ENCODE peak calls at places on chromosomes 4 and X, in nine cellular contexts. Q is heart right ventricle, K is B cell, A is tibial nerve, V is bronchial epithelial cell, D is GM13977, C is endothelial cell, Z is H9, O is fibroblast of lung. L is an unnamed sample.

GRCh38 chrX:41823402-41823801 is 99.4 kb downstream of the GPR82 start:
- DNase-seq in O (peak; percentile 15), Z (no peak), A (no peak), Q (no peak), V (no peak), D (no peak), C (no peak), K (no peak), L (no peak)

GRCh38 chr4:95151255-95151654 is 393.5 kb downstream of the BMPR1B start:
- DNase-seq in V (no peak), K (no peak), O (no peak), Q (no peak), Z (no peak), D (no peak), C (no peak), A (no peak), L (no peak)

GRCh38 chr4:172998527-172999469 is 169.8 kb upstream of the GALNT7 start:
- DNase-seq in C (no peak), D (no peak), Z (no peak), V (peak; percentile 90), O (peak; percentile 78), K (no peak), Q (no peak), A (no peak), L (no peak)

GRCh38 chr4:53346920-53347852 is 18.7 kb downstream of the SCFD2 start:
- DNase-seq in K (no peak), Z (no peak), V (peak; percentile 82), A (no peak), D (no peak), C (no peak), O (peak; percentile 21), Q (no peak), L (no peak)

GRCh38 chrX:112211459-112211858 is 128.9 kb upstream of the TRPC5 start:
- DNase-seq in D (no peak), K (no peak), Q (no peak), C (no peak), V (peak; percentile 1), A (no peak), O (no peak), Z (no peak), L (no peak)

GRCh38 chr4:152197211-152197610 is 338.7 kb downstream of the FBXW7 start:
- DNase-seq in C (no peak), O (no peak), Q (no peak), K (no peak), A (no peak), Z (no peak), D (no peak), V (no peak), L (no peak)

GRCh38 chrX:37380920-37381319 is 31.8 kb downstream of the PRRG1 start:
- DNase-seq in K (no peak), C (no peak), V (peak; percentile 76), Z (no peak), A (no peak), Q (no peak), O (peak; percentile 77), D (no peak), L (no peak)

GRCh38 chr4:83866821-83867220 is 330.9 kb downstream of the GPAT3 start:
- DNase-seq in A (no peak), K (no peak), Q (no peak), C (peak; percentile 4), V (peak; percentile 63), Z (no peak), O (no peak), D (no peak), L (no peak)

GRCh38 chr4:112119358-112119783 is 25.9 kb upstream of the FAM241A start:
- DNase-seq in O (no peak), K (no peak), A (no peak), C (no peak), D (peak; percentile 59), Z (no peak), Q (no peak), V (no peak), L (no peak)

GRCh38 chrX:10045327-10046000 is 78.3 kb downstream of the CLDN34 start:
- DNase-seq in Q (peak; percentile 45), A (no peak), V (no peak), K (no peak), O (peak; percentile 12), Z (no peak), D (no peak), C (no peak), L (no peak)

GRCh38 chr4:58093352-58093751 is 983.2 kb upstream of the IGFBP7 start:
- DNase-seq in A (no peak), C (no peak), O (no peak), V (no peak), Z (peak; percentile 30), Q (no peak), D (no peak), K (no peak), L (no peak)

GRCh38 chrX:74449322-74449936 is 28.1 kb downstream of the SLC16A2 start:
- DNase-seq in A (no peak), C (no peak), D (no peak), Q (no peak), V (peak; percentile 63), K (no peak), O (no peak), Z (no peak), L (no peak)

GRCh38 chr4:140255919-140256318 is 101.9 kb upstream of the MAML3 start:
- DNase-seq in Q (no peak), C (no peak), D (no peak), V (no peak), A (no peak), Z (no peak), O (no peak), K (no peak), L (no peak)

GRCh38 chr4:159075531-159075932 is 27.3 kb upstream of the RAPGEF2 start:
- DNase-seq in V (no peak), A (no peak), Q (no peak), D (no peak), K (no peak), C (no peak), Z (no peak), O (no peak), L (no peak)

GRCh38 chr4:134501973-134502372 is 300.4 kb upstream of the PABPC4L start:
- DNase-seq in C (no peak), K (no peak), Q (no peak), Z (no peak), V (no peak), O (no peak), D (no peak), A (no peak), L (no peak)

GRCh38 chr4:81353861-81354260 is 117.8 kb downstream of the RASGEF1B start:
- DNase-seq in D (no peak), Q (no peak), A (no peak), O (peak; percentile 63), V (no peak), K (no peak), C (no peak), Z (no peak), L (no peak)

GRCh38 chr4:97477974-97478373 is 665.3 kb downstream of the STPG2 start:
- DNase-seq in K (no peak), A (no peak), C (no peak), V (no peak), Z (no peak), Q (no peak), D (no peak), O (no peak), L (no peak)

GRCh38 chr4:137359691-137360315 is 172.5 kb downstream of the PCDH18 start:
- DNase-seq in K (no peak), C (no peak), O (peak; percentile 56), Q (no peak), D (no peak), Z (no peak), A (no peak), V (no peak), L (no peak)

GRCh38 chr4:55013431-55013955 is 111.9 kb downstream of the KDR start:
- DNase-seq in C (no peak), D (no peak), O (no peak), A (no peak), Q (no peak), Z (no peak), K (no peak), V (peak; percentile 27), L (no peak)

GRCh38 chr4:41359069-41359769 is 102.5 kb downstream of the UCHL1 start:
- DNase-seq in A (no peak), O (no peak), D (no peak), Q (peak; percentile 21), V (no peak), C (peak; percentile 38), K (no peak), Z (peak; percentile 80), L (no peak)
- TF ChIP-seq CTCF in A (no peak), O (no peak), D (no peak), Q (no peak), V (no peak), C (no peak), K (no peak), Z (peak; percentile 63), L (peak; percentile 55)

GRCh38 chrX:119273807-119274192 is 37.7 kb downstream of the PGRMC1 start:
- DNase-seq in D (no peak), V (no peak), O (no peak), K (no peak), A (no peak), Q (no peak), C (no peak), Z (no peak), L (no peak)

DNA sequence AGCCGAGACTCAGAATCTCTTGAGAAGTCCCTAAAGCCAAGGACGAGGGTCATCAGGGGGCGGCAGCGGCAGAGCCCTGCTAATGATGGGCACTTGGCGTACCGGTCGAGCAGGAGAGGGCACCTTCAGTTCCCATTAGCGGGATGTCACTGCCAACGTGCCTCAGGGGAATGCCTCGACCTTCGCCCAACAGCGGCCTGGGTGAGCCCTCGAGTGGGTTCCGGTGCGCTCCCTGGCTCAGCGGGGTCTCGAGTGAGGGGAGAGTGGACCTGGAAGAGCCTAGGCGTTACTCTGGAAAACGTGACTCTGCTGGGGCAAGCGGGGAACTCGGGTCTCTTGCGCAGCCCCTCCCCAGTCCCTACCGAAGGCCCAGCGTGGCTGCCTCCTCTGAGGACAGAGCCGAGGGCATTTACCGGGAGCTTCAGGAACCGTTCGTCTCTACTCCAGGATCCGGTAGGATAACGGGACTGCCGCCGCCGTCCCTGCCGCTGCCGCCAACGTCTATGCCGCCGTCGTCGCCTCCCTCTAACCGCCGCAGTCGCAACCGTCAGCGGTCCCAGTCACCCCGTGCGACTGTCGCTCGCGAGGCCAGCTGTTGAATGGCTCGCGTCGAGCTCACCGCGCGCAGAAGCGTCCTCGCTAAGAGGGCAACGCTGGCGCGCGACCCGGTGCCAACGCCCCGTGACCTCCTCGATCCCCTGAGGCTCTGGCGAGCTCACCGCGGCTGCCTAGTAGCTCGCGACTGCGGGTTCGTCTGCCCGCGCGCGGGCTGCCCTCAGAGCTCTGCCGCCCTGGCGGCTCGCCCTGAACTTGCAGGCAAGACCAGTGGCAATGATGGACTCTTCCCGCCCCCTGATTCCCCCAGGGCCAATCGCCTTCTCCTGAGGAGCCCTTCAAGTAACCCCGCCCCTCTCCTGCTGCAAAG is 37.1 kb downstream of the PGRMC1 start:
- DNase-seq in V (peak; percentile 50), Z (peak; percentile 89), K (peak; percentile 55), A (no peak), O (peak; percentile 44), D (no peak), C (peak; percentile 66), Q (peak; percentile 56), L (no peak)
- TF ChIP-seq CTCF in V (peak; percentile 42), Z (no peak), K (peak; percentile 34), A (no peak), O (no peak), D (peak; percentile 4), C (peak; percentile 42), Q (peak; percentile 9), L (no peak)

GRCh38 chr4:150010525-150011126 is 67.6 kb upstream of the DCLK2 start:
- DNase-seq in Z (peak; percentile 43), O (peak; percentile 79), V (peak; percentile 61), Q (no peak), A (peak; percentile 40), K (peak; percentile 47), C (peak; percentile 37), D (peak; percentile 13), L (no peak)
- TF ChIP-seq CTCF in Z (peak; percentile 67), O (peak; percentile 50), V (peak; percentile 64), Q (peak; percentile 24), A (peak; percentile 31), K (peak; percentile 60), C (peak; percentile 78), D (peak; percentile 50), L (peak; percentile 77)

GRCh38 chrX:47497274-47497673 is 14.3 kb upstream of the ZNF41 start:
- DNase-seq in C (no peak), O (peak; percentile 67), K (no peak), A (no peak), V (no peak), Q (no peak), Z (no peak), D (no peak), L (no peak)
- TF ChIP-seq CTCF in C (no peak), O (peak; percentile 37), K (no peak), A (peak; percentile 7), V (peak; percentile 31), Q (no peak), Z (peak; percentile 60), D (peak; percentile 27), L (peak; percentile 53)

L was measured in type B pancreatic cell.